ENCODE peak calls at places on chromosomes 6 and 20, in nine cellular contexts. S is GM23338, L is fibroblast of lung, C is mammary epithelial cell, I is neural progenitor cell, N is H1, Y is Karpas-422, K is DND-41, P is IMR-90. Q is an unnamed sample.
A peak's percentile ranks its signal among the peaks of the same experiment; 100 is the strongest.

GRCh38 chr6:77264970-77265369 is 198.3 kb downstream of the HTR1B start:
- DNase-seq in S (peak; percentile 59), L (no peak), C (no peak), I (no peak), N (peak; percentile 51), Y (no peak), K (no peak), P (no peak), Q (no peak)

GRCh38 chr20:19347943-19348456 is 135.6 kb downstream of the SLC24A3 start:
- DNase-seq in S (no peak), L (no peak), C (no peak), I (no peak), N (no peak), Y (no peak), K (no peak), P (no peak), Q (no peak)

GRCh38 chr20:61731363-61732181 is 334.1 kb downstream of the TAF4 start:
- DNase-seq in S (no peak), L (peak; percentile 79), C (peak; percentile 50), I (no peak), N (no peak), Y (no peak), K (no peak), P (peak; percentile 72), Q (no peak)

GRCh38 chr6:37550436-37550835 is 50.7 kb upstream of the CCDC167 start:
- DNase-seq in S (no peak), L (peak; percentile 72), C (no peak), I (no peak), N (no peak), Y (no peak), K (no peak), P (peak; percentile 64), Q (no peak)

GRCh38 chr20:36506253-36506652 is 35.1 kb upstream of the MYL9 start:
- DNase-seq in S (peak; percentile 45), L (no peak), C (no peak), I (no peak), N (no peak), Y (peak; percentile 76), K (no peak), P (no peak), Q (no peak)

GRCh38 chr6:149855040-149855654 is 9.0 kb downstream of the LRP11 start:
- DNase-seq in S (no peak), L (peak; percentile 94), C (peak; percentile 93), I (no peak), N (no peak), Y (no peak), K (no peak), P (peak; percentile 94), Q (no peak)

GRCh38 chr6:129661478-129662405 is 48.2 kb downstream of the ARHGAP18 start:
- DNase-seq in S (no peak), L (no peak), C (no peak), I (no peak), N (no peak), Y (no peak), K (peak; percentile 55), P (no peak), Q (no peak)

GRCh38 chr20:2798814-2799213 is 1.6 kb downstream of the CPXM1 start:
- DNase-seq in S (peak; percentile 45), L (no peak), C (no peak), I (peak; percentile 56), N (no peak), Y (no peak), K (no peak), P (peak; percentile 10), Q (no peak)

GRCh38 chr6:73580247-73581149 is 59.7 kb upstream of the EEF1A1 start:
- DNase-seq in S (peak; percentile 98), L (peak; percentile 98), C (peak; percentile 98), I (peak; percentile 94), N (peak; percentile 94), Y (no peak), K (no peak), P (peak; percentile 98), Q (peak; percentile 91)

GRCh38 chr6:39102024-39102820 is 12.8 kb downstream of the SAYSD1 start:
- DNase-seq in S (peak; percentile 92), L (peak; percentile 74), C (peak; percentile 20), I (peak; percentile 80), N (peak; percentile 86), Y (peak; percentile 83), K (no peak), P (peak; percentile 84), Q (peak; percentile 45)

GRCh38 chr6:150667977-150668716 is 68.5 kb downstream of the PLEKHG1 start:
- DNase-seq in S (peak; percentile 47), L (peak; percentile 91), C (peak; percentile 93), I (peak; percentile 88), N (no peak), Y (no peak), K (no peak), P (peak; percentile 58), Q (peak; percentile 80)

GRCh38 chr6:90975741-90976140 is 388.9 kb upstream of the MAP3K7 start:
- DNase-seq in S (no peak), L (no peak), C (no peak), I (no peak), N (no peak), Y (no peak), K (no peak), P (no peak), Q (no peak)

GRCh38 chr20:23161968-23162696 is 76.0 kb upstream of the CD93 start:
- DNase-seq in S (no peak), L (peak; percentile 78), C (no peak), I (no peak), N (peak; percentile 16), Y (peak; percentile 84), K (no peak), P (no peak), Q (no peak)

GRCh38 chr6:145139451-145139850 is 595.9 kb downstream of the EPM2A start:
- DNase-seq in S (no peak), L (peak; percentile 5), C (no peak), I (peak; percentile 38), N (no peak), Y (no peak), K (no peak), P (peak; percentile 65), Q (peak; percentile 12)

DNA sequence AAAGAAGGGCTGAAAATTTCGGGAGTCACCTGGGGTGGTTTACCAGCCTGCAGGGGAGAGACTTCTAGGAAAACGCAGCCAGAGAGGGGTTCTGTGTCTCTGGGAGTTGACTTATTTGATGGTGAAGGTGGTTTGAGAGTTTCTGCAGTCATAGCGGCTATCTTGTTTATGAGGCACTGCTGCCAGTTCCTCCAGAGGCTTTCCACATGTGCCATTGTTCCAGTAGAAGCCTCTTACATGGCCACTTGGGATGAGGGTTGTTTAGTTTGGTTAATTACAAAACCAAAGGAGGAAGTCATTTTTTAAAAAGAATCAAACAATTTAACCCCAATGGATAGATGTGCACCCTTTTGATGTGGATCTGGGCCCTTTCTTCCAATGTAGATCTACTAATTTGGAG is 97.8 kb downstream of the TCP11 start:
- DNase-seq in S (no peak), L (no peak), C (no peak), I (no peak), N (no peak), Y (no peak), K (no peak), P (no peak), Q (no peak)
- H3K27ac ChIP-seq in S (peak overlapping the region; percentile 66), L (no peak overlapping the region), C (no peak overlapping the region), I (no peak overlapping the region), N (peak overlapping the region; percentile 18), Y (no peak overlapping the region), K (no peak overlapping the region), P (no peak overlapping the region), Q (no peak overlapping the region)

GRCh38 chr6:26022166-26022510 is 59.5 kb downstream of the TRIM38 start:
- DNase-seq in S (peak; percentile 67), L (peak; percentile 84), C (peak; percentile 31), I (peak; percentile 60), N (no peak), Y (peak; percentile 87), K (peak; percentile 76), P (peak; percentile 88), Q (no peak)

GRCh38 chr6:26020983-26021349 is 58.4 kb downstream of the TRIM38 start:
- DNase-seq in S (no peak), L (peak; percentile 75), C (peak; percentile 54), I (peak; percentile 64), N (peak; percentile 73), Y (peak; percentile 88), K (peak; percentile 80), P (peak; percentile 74), Q (peak; percentile 63)

GRCh38 chr6:26021350-26022165 is 59.0 kb downstream of the TRIM38 start:
- DNase-seq in S (peak; percentile 88), L (peak; percentile 93), C (peak; percentile 83), I (peak; percentile 93), N (peak; percentile 80), Y (peak; percentile 98), K (peak; percentile 98), P (peak; percentile 93), Q (peak; percentile 87)

GRCh38 chr6:26019261-26019845 is 56.8 kb downstream of the TRIM38 start:
- DNase-seq in S (no peak), L (no peak), C (no peak), I (no peak), N (no peak), Y (no peak), K (no peak), P (no peak), Q (no peak)

GRCh38 chr6:26020291-26020982 is 57.8 kb downstream of the TRIM38 start:
- DNase-seq in S (peak; percentile 72), L (peak; percentile 89), C (peak; percentile 79), I (peak; percentile 69), N (no peak), Y (peak; percentile 95), K (peak; percentile 87), P (peak; percentile 95), Q (peak; percentile 78)
- H2AFZ ChIP-seq in S (no peak overlapping the region), L (no peak overlapping the region), C (peak overlapping the region; percentile 74), I (no peak overlapping the region), N (no peak overlapping the region), Y (no peak overlapping the region), K (no peak overlapping the region), P (peak overlapping the region; percentile 83), Q (peak overlapping the region; percentile 3)

GRCh38 chr20:40639132-40639531 is 49.9 kb downstream of the MAFB start:
- DNase-seq in S (no peak), L (no peak), C (no peak), I (no peak), N (no peak), Y (no peak), K (no peak), P (no peak), Q (no peak)

GRCh38 chr20:40640667-40641066 is 48.4 kb downstream of the MAFB start:
- DNase-seq in S (no peak), L (no peak), C (no peak), I (no peak), N (no peak), Y (no peak), K (no peak), P (no peak), Q (no peak)

GRCh38 chr20:40641212-40641611 is 47.8 kb downstream of the MAFB start:
- DNase-seq in S (no peak), L (no peak), C (no peak), I (no peak), N (no peak), Y (no peak), K (no peak), P (no peak), Q (no peak)

GRCh38 chr20:40638414-40638813 is 50.6 kb downstream of the MAFB start:
- DNase-seq in S (no peak), L (no peak), C (no peak), I (no peak), N (peak; percentile 14), Y (no peak), K (no peak), P (no peak), Q (no peak)

GRCh38 chr20:40639956-40640355 is 49.1 kb downstream of the MAFB start:
- DNase-seq in S (no peak), L (no peak), C (no peak), I (no peak), N (peak; percentile 26), Y (no peak), K (no peak), P (no peak), Q (no peak)
- H3K27ac ChIP-seq in S (no peak overlapping the region), L (no peak overlapping the region), C (no peak overlapping the region), I (no peak overlapping the region), N (no peak overlapping the region), Y (no peak overlapping the region), K (no peak overlapping the region), P (no peak overlapping the region), Q (no peak overlapping the region)

GRCh38 chr20:59581983-59582679 is 22.2 kb upstream of the PHACTR3 start:
- DNase-seq in S (no peak), L (no peak), C (no peak), I (no peak), N (no peak), Y (no peak), K (no peak), P (no peak), Q (no peak)
- H2AFZ ChIP-seq in S (no peak overlapping the region), L (no peak overlapping the region), C (no peak overlapping the region), I (no peak overlapping the region), N (no peak overlapping the region), Y (no peak overlapping the region), K (no peak overlapping the region), P (no peak overlapping the region), Q (no peak overlapping the region)

Q was measured in neuronal stem cell.